ENCODE peak calls at places on chromosomes 13 and 19, in eight cellular contexts. X is RPMI7951, Y is breast epithelium, Z is brain microvascular endothelial cell, G is ELF-1, D is stromal cell of bone marrow, P is astrocyte, V is AG04450. R is an unnamed sample.

GRCh38 chr13:45365558-45365885 is 24.5 kb upstream of the TPT1 start:
- DNase-seq in X (no peak), Y (no peak), Z (no peak), G (no peak), D (no peak), P (no peak), V (no peak), R (no peak)

GRCh38 chr13:102779426-102780159 is 6.0 kb upstream of the TEX30 start:
- DNase-seq in X (peak; percentile 10), Y (no peak), Z (no peak), G (no peak), D (no peak), P (no peak), V (no peak), R (no peak)

GRCh38 chr19:14085309-14085995 is at the start of gene C19orf67:
- DNase-seq in X (no peak), Y (no peak), Z (no peak), G (peak; percentile 40), D (no peak), P (no peak), V (no peak), R (no peak)

GRCh38 chr13:33349996-33350826 is 64.7 kb upstream of the STARD13 start:
- DNase-seq in X (peak; percentile 46), Y (no peak), Z (peak; percentile 23), G (peak; percentile 10), D (no peak), P (peak; percentile 22), V (no peak), R (no peak)

GRCh38 chr13:108154421-108154858 is 60.9 kb downstream of the LIG4 start:
- DNase-seq in X (no peak), Y (no peak), Z (no peak), G (no peak), D (no peak), P (peak; percentile 11), V (no peak), R (no peak)

GRCh38 chr19:29683009-29683408 is 17.7 kb downstream of the PLEKHF1 start:
- DNase-seq in X (peak; percentile 54), Y (no peak), Z (peak; percentile 15), G (no peak), D (no peak), P (peak; percentile 51), V (no peak), R (no peak)

GRCh38 chr19:49149652-49150105 is 5.5 kb downstream of the HRC start:
- DNase-seq in X (peak; percentile 87), Y (peak; percentile 50), Z (peak; percentile 71), G (peak; percentile 91), D (peak; percentile 70), P (peak; percentile 77), V (peak; percentile 70), R (no peak)

GRCh38 chr13:52615817-52616216 is 26.4 kb upstream of the HNRNPA1L2 start:
- DNase-seq in X (peak; percentile 35), Y (no peak), Z (no peak), G (no peak), D (no peak), P (no peak), V (no peak), R (no peak)

GRCh38 chr19:39408392-39409206 is 2.0 kb downstream of the ZFP36 start:
- DNase-seq in X (peak; percentile 27), Y (peak; percentile 71), Z (no peak), G (no peak), D (no peak), P (no peak), V (no peak), R (no peak)

GRCh38 chr19:57803594-57804325 is 11.0 kb downstream of the ZNF552 start:
- DNase-seq in X (peak; percentile 82), Y (no peak), Z (peak; percentile 77), G (peak; percentile 92), D (peak; percentile 24), P (peak; percentile 99), V (peak; percentile 48), R (no peak)

R was measured in T follicular helper cell.